ENCODE peak calls at places on chromosome 9, in seven cellular contexts. M is activated CD4-positive, alpha-beta T cell treated with anti-CD3 and anti-CD28 coated beads, Interleukin-2, amount 10 ng/mL, durations not matched to agents 7 days and 5 days; C is C1 segment of cervical spinal cord; Q is heart left ventricle; H is GM20000; L is T-helper 2 cell treated with Interferon-gamma antibody and Interleukin-4, amounts not matched to agents 5 μg/mL and 100 μg/mL, for 36 hours; X is OCI-LY7. I is an unnamed sample.

GRCh38 chr9:110187126-110187525 is 20.8 kb downstream of the C9orf152 start:
- DNase-seq in C (no peak), Q (no peak), X (no peak), M (no peak), H (no peak), L (no peak), I (no peak)

GRCh38 chr9:130556396-130557076 is 22.8 kb upstream of the FUBP3 start:
- DNase-seq in C (no peak), L (no peak), X (no peak), Q (no peak), H (no peak), M (no peak), I (no peak)

GRCh38 chr9:12818431-12819000 is 43.7 kb downstream of the LURAP1L start:
- DNase-seq in H (no peak), Q (no peak), X (no peak), L (no peak), C (no peak), M (no peak), I (no peak)

GRCh38 chr9:114861273-114861672 is 55.4 kb upstream of the TNFSF15 start:
- DNase-seq in H (no peak), X (no peak), C (no peak), Q (no peak), L (no peak), M (no peak), I (no peak)

GRCh38 chr9:137262909-137263285 is 7.8 kb downstream of the NELFB start:
- DNase-seq in C (no peak), Q (no peak), M (no peak), H (no peak), X (no peak), L (no peak), I (no peak)

GRCh38 chr9:86549434-86549833 is 195.2 kb upstream of the TUT7 start:
- DNase-seq in X (no peak), L (no peak), C (no peak), M (no peak), H (no peak), Q (no peak), I (no peak)

GRCh38 chr9:97714435-97714834 is 17.3 kb upstream of the XPA start:
- DNase-seq in H (no peak), L (no peak), M (peak), X (no peak), Q (no peak), C (no peak), I (no peak)

GRCh38 chr9:32423371-32423770 is 38.9 kb downstream of the ACO1 start:
- DNase-seq in Q (no peak), X (no peak), L (no peak), M (no peak), C (no peak), H (no peak), I (no peak)

GRCh38 chr9:137663584-137663983 is 44.8 kb downstream of the EHMT1 start:
- DNase-seq in X (no peak), H (no peak), C (no peak), L (no peak), Q (no peak), M (no peak), I (no peak)

GRCh38 chr9:129402341-129402739 is 218.6 kb downstream of the C9orf50 start:
- DNase-seq in X (no peak), H (no peak), C (no peak), L (no peak), Q (peak), M (no peak), I (no peak)

GRCh38 chr9:80503692-80504400 is 932.1 kb downstream of the TLE4 start:
- DNase-seq in L (no peak), M (no peak), C (no peak), X (no peak), Q (no peak), H (no peak), I (no peak)

GRCh38 chr9:133768859-133769510 is 30.8 kb upstream of the SARDH start:
- DNase-seq in Q (peak), X (no peak), M (no peak), C (no peak), H (no peak), L (no peak), I (peak)

GRCh38 chr9:110282023-110282766 is 25.9 kb upstream of the TXN start:
- DNase-seq in M (no peak), Q (no peak), C (no peak), H (no peak), X (no peak), L (no peak), I (no peak)

GRCh38 chr9:117247271-117247670 is 167.6 kb downstream of the ASTN2 start:
- DNase-seq in H (peak), L (no peak), C (peak), X (peak), Q (no peak), M (no peak), I (no peak)

GRCh38 chr9:112261133-112261532 is 72.3 kb downstream of the PTBP3 start:
- DNase-seq in X (no peak), Q (no peak), H (no peak), M (no peak), L (no peak), C (no peak), I (no peak)

GRCh38 chr9:130311774-130312140 is 46.2 kb downstream of the HMCN2 start:
- DNase-seq in C (no peak), X (no peak), L (no peak), Q (peak), M (no peak), H (no peak), I (no peak)

GRCh38 chr9:35102465-35102768 is 514 bp downstream of the STOML2 start:
- DNase-seq in C (no peak), L (peak), H (no peak), X (no peak), M (peak), Q (no peak), I (no peak)

GRCh38 chr9:5879419-5880181 is 11.1 kb upstream of the MLANA start:
- DNase-seq in Q (no peak), M (no peak), H (no peak), C (no peak), X (no peak), L (peak), I (no peak)

GRCh38 chr9:4038182-4038723 is 261.6 kb downstream of the GLIS3 start:
- DNase-seq in M (no peak), Q (no peak), H (no peak), L (no peak), X (no peak), C (no peak), I (no peak)

GRCh38 chr9:108963459-108964143 is 29.4 kb downstream of the ABITRAM start:
- DNase-seq in L (no peak), Q (no peak), X (no peak), C (no peak), M (no peak), H (no peak), I (no peak)

GRCh38 chr9:106600955-106601354 is 262.0 kb upstream of the ZNF462 start:
- DNase-seq in C (no peak), X (no peak), M (no peak), H (no peak), L (no peak), Q (no peak), I (no peak)

GRCh38 chr9:132319421-132320110 is 35.2 kb downstream of the SETX start:
- DNase-seq in H (no peak), X (no peak), C (no peak), L (no peak), M (no peak), Q (no peak), I (no peak)

GRCh38 chr9:88732128-88732527 is 197.2 kb downstream of the NXNL2 start:
- DNase-seq in X (no peak), M (no peak), H (no peak), L (no peak), Q (no peak), C (no peak), I (no peak)

GRCh38 chr9:70901013-70901412 is 220.4 kb downstream of the TRPM3 start:
- DNase-seq in H (no peak), C (no peak), L (no peak), X (no peak), M (no peak), Q (no peak), I (no peak)

GRCh38 chr9:94983552-94983951 is 257.1 kb downstream of the AOPEP start:
- DNase-seq in X (no peak), M (no peak), L (no peak), H (no peak), Q (no peak), C (no peak), I (no peak)

GRCh38 chr9:92607088-92607487 is 62.8 kb downstream of the IPPK start:
- DNase-seq in H (peak), M (no peak), L (no peak), X (no peak), Q (no peak), C (no peak), I (no peak)